ENCODE peak calls at places on chromosomes 2 and 18, in six cellular contexts. R is cardiac muscle cell; Z is GM23248; O is thoracic aorta; D is HAP-1; Q is CD4-positive, CD25-positive, alpha-beta regulatory T cell. S is an unnamed sample.
A peak's percentile ranks its signal among the peaks of the same experiment; 100 is the strongest.

GRCh38 chr2:120775801-120776589 is 40.3 kb downstream of the GLI2 start:
- DNase-seq in O (no peak), D (no peak), R (no peak), Z (no peak), Q (no peak), S (no peak)

GRCh38 chr2:85017436-85018048 is 46.6 kb downstream of the KCMF1 start:
- DNase-seq in Q (peak; percentile 31), O (no peak), R (peak; percentile 40), D (peak; percentile 44), Z (peak; percentile 47), S (no peak)

GRCh38 chr2:229922449-229923386 is at the start of gene FBXO36:
- DNase-seq in R (no peak), D (peak; percentile 92), Q (no peak), Z (peak; percentile 94), O (peak; percentile 60), S (peak; percentile 57)

GRCh38 chr18:13415736-13416135 is 197.2 kb downstream of the LDLRAD4 start:
- DNase-seq in Z (no peak), D (no peak), Q (no peak), R (no peak), O (no peak), S (no peak)

GRCh38 chr2:70132244-70133126 is 45.2 kb downstream of the PCBP1 start:
- DNase-seq in R (peak; percentile 60), Q (peak; percentile 74), D (peak; percentile 65), O (no peak), Z (peak; percentile 82), S (no peak)

GRCh38 chr2:383173-383572 is 95.3 kb upstream of the ALKAL2 start:
- DNase-seq in Q (no peak), D (no peak), Z (no peak), R (no peak), O (no peak), S (no peak)

GRCh38 chr2:164967781-164968228 is 12.5 kb upstream of the SLC38A11 start:
- DNase-seq in R (peak; percentile 43), Z (peak; percentile 79), Q (no peak), O (no peak), D (peak; percentile 52), S (peak; percentile 14)

GRCh38 chr2:237629188-237629534 is 1.8 kb downstream of the LRRFIP1 start:
- DNase-seq in O (no peak), D (no peak), Z (peak; percentile 41), R (no peak), Q (no peak), S (no peak)

GRCh38 chr2:102008490-102008889 is 16.7 kb downstream of the IL1R2 start:
- DNase-seq in O (no peak), Q (no peak), R (no peak), D (no peak), Z (no peak), S (no peak)

GRCh38 chr18:46408334-46408987 is 248.6 kb downstream of the LOXHD1 start:
- DNase-seq in Z (no peak), R (peak; percentile 12), O (no peak), D (no peak), Q (no peak), S (peak; percentile 4)

GRCh38 chr2:172296267-172297046 is 130.9 kb upstream of the ITGA6 start:
- DNase-seq in R (no peak), Z (no peak), Q (no peak), D (no peak), O (no peak), S (no peak)

GRCh38 chr2:201127570-201127969 is 11.6 kb downstream of the CFLAR start:
- DNase-seq in R (peak; percentile 45), O (no peak), D (no peak), Q (no peak), Z (peak; percentile 94), S (no peak)

GRCh38 chr18:24009651-24010333 is 4.8 kb upstream of the TTC39C start:
- DNase-seq in Z (no peak), Q (peak; percentile 59), O (no peak), R (no peak), D (no peak), S (no peak)

GRCh38 chr2:2701813-2702212 is 370.7 kb upstream of the MYT1L start:
- DNase-seq in Q (no peak), O (no peak), Z (no peak), D (no peak), R (no peak), S (no peak)

GRCh38 chr2:121489944-121490585 is 40.6 kb upstream of the RNU4ATAC start:
- DNase-seq in Q (no peak), D (no peak), O (no peak), Z (peak; percentile 44), R (no peak), S (no peak)

GRCh38 chr2:158204741-158205165 is 103.1 kb downstream of the UPP2 start:
- DNase-seq in O (no peak), Z (no peak), Q (no peak), D (no peak), R (no peak), S (no peak)

GRCh38 chr18:13500891-13501887 is 225.2 kb downstream of the FAM210A start:
- DNase-seq in D (no peak), R (peak; percentile 62), O (peak; percentile 36), Q (no peak), Z (peak; percentile 76), S (no peak)

GRCh38 chr2:225288986-225289385 is 110.5 kb upstream of the NYAP2 start:
- DNase-seq in R (no peak), Q (no peak), O (no peak), D (no peak), Z (no peak), S (no peak)

GRCh38 chr2:27000228-27000627 is 29.8 kb downstream of the MAPRE3 start:
- DNase-seq in Z (no peak), D (no peak), O (no peak), Q (no peak), R (no peak), S (no peak)

GRCh38 chr2:167825664-167826063 is 421.7 kb downstream of the STK39 start:
- DNase-seq in D (no peak), R (no peak), O (no peak), Q (no peak), Z (no peak), S (no peak)

GRCh38 chr18:22424564-22424963 is 6.8 kb upstream of the CTAGE1 start:
- DNase-seq in O (no peak), R (peak; percentile 56), D (no peak), Q (no peak), Z (no peak), S (no peak)

GRCh38 chr18:48583568-48583967 is 44.7 kb downstream of the CTIF start:
- DNase-seq in Z (peak; percentile 6), O (no peak), Q (no peak), D (no peak), R (no peak), S (no peak)

GRCh38 chr2:236172238-236172865 is 4.2 kb upstream of the GBX2 start:
- DNase-seq in Q (no peak), Z (no peak), O (no peak), D (peak; percentile 75), R (no peak), S (no peak)

GRCh38 chr18:79943608-79944125 is 7.8 kb downstream of the SLC66A2 start:
- DNase-seq in O (no peak), Z (no peak), D (peak; percentile 6), Q (no peak), R (no peak), S (no peak)

DNA sequence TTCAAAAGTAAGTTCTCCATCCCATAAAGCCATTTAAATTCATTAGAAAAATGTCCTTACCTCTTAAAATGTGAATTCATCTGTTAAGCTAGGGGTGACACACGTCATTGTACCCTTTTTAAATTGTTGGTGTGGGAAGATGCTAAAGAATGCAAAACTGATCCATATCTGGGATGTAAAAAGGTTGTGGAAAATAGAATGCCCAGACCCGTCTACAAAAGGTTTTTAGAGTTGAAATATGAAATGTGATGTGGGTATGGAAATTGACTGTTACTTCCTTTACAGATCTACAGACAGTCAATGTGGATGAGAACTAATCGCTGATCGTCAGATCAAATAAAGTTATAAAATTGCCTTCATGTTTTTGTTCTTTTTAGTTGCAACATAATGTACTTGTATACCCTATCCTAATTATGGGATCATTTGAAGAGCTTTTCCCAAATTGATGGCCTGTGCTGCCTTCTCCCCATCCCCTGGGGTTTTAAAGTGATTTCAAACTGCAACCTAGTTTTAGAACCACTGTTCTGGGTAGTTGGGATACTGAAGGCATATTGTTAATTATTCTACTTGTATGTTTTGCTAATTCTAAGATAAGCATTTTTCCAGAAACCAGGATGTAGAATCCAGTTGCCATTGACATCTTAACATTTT is 4.1 kb downstream of the RPL31 start:
- DNase-seq in Q (no peak), R (no peak), D (no peak), O (no peak), Z (no peak), S (no peak)
- H3K36me3 ChIP-seq in Q (peaks cover 55% of the 10 kb centered on the region), R (peaks cover 47% of the 10 kb centered on the region), D (peaks cover 76% of the 10 kb centered on the region), O (peaks cover 44% of the 10 kb centered on the region), Z (peaks cover 56% of the 10 kb centered on the region), S (peaks cover 16% of the 10 kb centered on the region)

GRCh38 chr2:64820901-64821300 is 167.2 kb upstream of the SERTAD2 start:
- DNase-seq in O (no peak), Q (no peak), Z (no peak), D (no peak), R (no peak), S (no peak)
- H3K36me3 ChIP-seq in O (no peaks in the 10 kb centered on the region), Q (no peaks in the 10 kb centered on the region), Z (no peaks in the 10 kb centered on the region), D (no peaks in the 10 kb centered on the region), R (no peaks in the 10 kb centered on the region), S (no peaks in the 10 kb centered on the region)

DNA sequence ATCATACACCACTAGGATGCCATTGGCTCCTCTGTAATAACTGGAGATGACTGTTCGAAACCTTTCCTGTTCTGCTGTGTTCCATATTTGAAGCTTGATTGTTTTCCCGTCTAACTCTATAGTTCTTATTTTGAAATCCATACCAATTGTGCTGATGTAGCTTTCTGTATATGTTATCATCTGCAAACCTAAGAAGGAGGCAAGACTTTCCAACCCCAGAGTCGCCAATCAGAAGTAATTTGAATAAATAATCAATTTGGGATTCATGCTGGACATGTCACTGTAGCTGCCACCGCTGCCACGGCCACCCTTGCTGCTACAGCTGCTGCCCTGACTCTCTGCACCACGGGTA is 20.7 kb downstream of the STAT1 start:
- DNase-seq in Z (no peak), R (no peak), D (no peak), O (no peak), Q (no peak), S (no peak)
- H3K36me3 ChIP-seq in Z (peaks cover 91% of the 10 kb centered on the region), R (peaks cover 27% of the 10 kb centered on the region), D (peaks cover 59% of the 10 kb centered on the region), O (peaks cover 53% of the 10 kb centered on the region), Q (peaks cover 97% of the 10 kb centered on the region), S (peaks cover 13% of the 10 kb centered on the region)

GRCh38 chr2:148963461-148963860 is 75.0 kb upstream of the LYPD6B start:
- DNase-seq in Q (no peak), O (no peak), R (no peak), D (no peak), Z (no peak), S (no peak)
- H3K36me3 ChIP-seq in Q (no peaks in the 10 kb centered on the region), O (no peaks in the 10 kb centered on the region), R (no peaks in the 10 kb centered on the region), D (peaks cover 3% of the 10 kb centered on the region), Z (no peaks in the 10 kb centered on the region), S (no peaks in the 10 kb centered on the region)

S was measured in Caco-2.